ENCODE peak calls at places on chromosomes 7 and 10, in nine cellular contexts. Z is upper lobe of right lung, W is OCI-LY7, H is HCT116, U is pancreas, X is lung, T is IMR-90, S is mammary epithelial cell, Q is A549. J is an unnamed sample.

GRCh38 chr7:44881610-44882009 is 3.7 kb downstream of the PURB start:
- DNase-seq in U (no peak), Z (no peak), X (no peak), S (peak; percentile 43), T (peak; percentile 88), H (no peak), W (no peak), Q (no peak), J (peak; percentile 36)

GRCh38 chr7:87570178-87570577 is 30.5 kb downstream of the ABCB1 start:
- DNase-seq in H (peak; percentile 23), W (no peak), Q (no peak), Z (no peak), S (peak; percentile 64), T (peak; percentile 92), U (no peak), X (no peak), J (peak; percentile 4)

GRCh38 chr10:77297370-77297692 is 340.3 kb downstream of the KCNMA1 start:
- DNase-seq in W (no peak), T (peak; percentile 76), U (no peak), H (no peak), Q (no peak), X (no peak), Z (no peak), S (peak; percentile 48), J (no peak)

GRCh38 chr7:8125680-8126444 is 136.1 kb downstream of the ICA1 start:
- DNase-seq in W (peak; percentile 51), H (no peak), T (no peak), X (no peak), U (no peak), S (peak; percentile 26), Q (no peak), Z (peak; percentile 67), J (no peak)

GRCh38 chr7:123460616-123461015 is 73.8 kb downstream of the IQUB start:
- DNase-seq in X (no peak), W (no peak), T (peak; percentile 16), Q (no peak), H (no peak), S (peak; percentile 71), U (no peak), Z (no peak), J (peak; percentile 94)

GRCh38 chr7:5827755-5828154 is 46.3 kb upstream of the RNF216 start:
- DNase-seq in Q (no peak), Z (no peak), T (no peak), H (peak; percentile 16), X (no peak), U (peak; percentile 18), W (peak; percentile 30), S (no peak), J (no peak)

GRCh38 chr10:88314362-88314761 is 268.8 kb downstream of the RNLS start:
- DNase-seq in U (no peak), H (no peak), S (no peak), Q (no peak), Z (no peak), T (no peak), W (no peak), X (no peak), J (no peak)

GRCh38 chr7:3149961-3150516 is 106.4 kb upstream of the CARD11 start:
- DNase-seq in Z (peak; percentile 53), X (no peak), W (peak; percentile 36), H (no peak), U (no peak), T (no peak), Q (no peak), S (peak; percentile 4), J (no peak)

GRCh38 chr10:31263903-31264302 is 55.1 kb upstream of the ZEB1 start:
- DNase-seq in X (no peak), U (no peak), S (peak; percentile 53), W (no peak), Q (no peak), Z (no peak), T (peak; percentile 48), H (no peak), J (no peak)

GRCh38 chr10:109343293-109343692 is 580.0 kb downstream of the XPNPEP1 start:
- DNase-seq in T (peak; percentile 87), X (no peak), H (no peak), Z (no peak), S (peak; percentile 87), U (no peak), W (no peak), Q (no peak), J (no peak)

GRCh38 chr10:85976267-85976793 is 390.3 kb downstream of the GRID1 start:
- DNase-seq in Z (no peak), S (no peak), T (no peak), H (no peak), U (no peak), Q (no peak), X (no peak), W (no peak), J (no peak)

GRCh38 chr10:99979066-99979685 is 30.6 kb downstream of the DNMBP start:
- DNase-seq in S (no peak), U (no peak), Z (no peak), W (no peak), X (no peak), H (no peak), T (no peak), Q (no peak), J (no peak)
- H3K27ac ChIP-seq in S (peak overlapping the region; percentile 95), U (no peak overlapping the region), Z (no peak overlapping the region), W (no peak overlapping the region), X (no peak overlapping the region), H (peak overlapping the region; percentile 92), T (no peak overlapping the region), Q (no peak overlapping the region), J (no peak overlapping the region)

DNA sequence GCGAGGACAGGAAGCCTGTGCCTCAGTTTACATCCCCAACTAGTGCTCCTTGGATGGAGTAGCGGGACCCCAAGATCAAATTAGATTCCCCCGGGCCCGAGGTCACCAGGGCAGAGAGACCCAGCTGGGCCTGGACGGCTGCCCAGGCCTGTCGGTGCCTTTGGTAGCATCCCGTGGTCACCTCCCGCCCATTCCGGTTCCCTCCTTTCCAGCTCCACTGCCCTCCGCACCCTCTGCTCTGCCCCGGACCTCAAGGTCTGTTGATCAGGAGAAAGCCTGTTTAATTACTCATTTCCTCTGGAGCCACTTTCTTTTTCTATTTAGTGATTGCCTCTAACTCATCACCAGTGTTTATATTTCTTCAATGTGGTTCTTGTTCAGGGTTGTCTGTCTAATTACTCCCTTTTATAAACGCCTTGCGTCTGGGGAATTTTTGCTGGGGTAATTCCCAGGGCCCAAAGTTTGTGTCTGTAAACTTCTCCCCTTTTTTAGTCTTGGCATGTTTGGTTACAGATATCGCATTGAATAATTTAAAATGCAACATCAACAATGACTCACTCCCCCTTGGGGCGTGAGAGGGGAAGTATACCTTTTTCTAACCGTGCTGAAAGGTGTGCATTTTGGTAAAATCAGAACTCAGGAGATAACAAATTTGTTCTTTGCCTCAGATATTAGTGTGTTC is 1.9 kb downstream of the FOXK1 start:
- DNase-seq in T (peak; percentile 87), S (peak; percentile 87), W (peak; percentile 33), Q (no peak), U (peak; percentile 54), X (peak; percentile 57), H (no peak), Z (peak; percentile 77), J (peak; percentile 53)
- TF ChIP-seq CTCF in T (peak; percentile 10), S (no peak), W (peak; percentile 67), Q (peak; percentile 20), U (no peak), X (no peak), H (no peak), Z (peak; percentile 31), J (peak; percentile 22)

GRCh38 chr7:1959305-1959704 is 273.4 kb downstream of the MAD1L1 start:
- DNase-seq in X (no peak), Q (no peak), S (no peak), T (no peak), Z (no peak), H (no peak), W (no peak), U (no peak), J (no peak)

GRCh38 chr7:1964556-1964912 is 268.2 kb downstream of the MAD1L1 start:
- DNase-seq in Z (no peak), S (no peak), Q (no peak), X (no peak), T (no peak), W (no peak), U (no peak), H (no peak), J (no peak)

GRCh38 chr7:1964913-1965578 is 267.7 kb downstream of the MAD1L1 start:
- DNase-seq in H (no peak), Z (peak; percentile 57), Q (no peak), X (no peak), U (no peak), T (no peak), S (no peak), W (no peak), J (no peak)

GRCh38 chr7:1963575-1963974 is 269.2 kb downstream of the MAD1L1 start:
- DNase-seq in Q (no peak), S (no peak), W (no peak), T (no peak), U (no peak), Z (peak; percentile 32), H (no peak), X (no peak), J (no peak)

GRCh38 chr7:1961776-1962276 is 270.9 kb downstream of the MAD1L1 start:
- DNase-seq in X (no peak), Q (no peak), W (no peak), H (peak; percentile 49), S (peak; percentile 90), Z (no peak), U (no peak), T (peak; percentile 96), J (peak; percentile 98)
- H3K27ac ChIP-seq in X (no peak overlapping the region), Q (no peak overlapping the region), W (no peak overlapping the region), H (peak overlapping the region; percentile 28), S (peak overlapping the region; percentile 76), Z (no peak overlapping the region), U (no peak overlapping the region), T (no peak overlapping the region), J (peak overlapping the region; percentile 87)

DNA sequence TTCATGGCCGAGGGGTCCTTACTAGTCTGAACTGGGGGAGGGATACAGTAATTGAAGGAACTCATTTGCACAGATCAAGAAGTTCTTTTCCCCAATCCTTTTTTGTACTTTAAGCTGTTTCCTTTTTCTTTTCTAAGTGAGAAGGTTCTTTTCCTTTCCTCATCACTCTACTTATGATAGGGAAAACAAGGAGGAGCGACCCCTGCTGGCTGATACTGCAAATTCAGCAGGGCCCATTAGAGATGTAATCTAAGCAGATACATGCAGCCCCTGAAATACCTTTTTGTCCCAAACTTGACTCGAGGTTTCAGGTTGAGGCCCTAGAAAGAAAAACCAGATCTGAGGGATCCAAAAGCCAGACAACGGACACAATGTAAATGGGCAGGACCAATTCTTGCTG is 305.5 kb downstream of the DNAJB9 start:
- DNase-seq in U (no peak), Z (no peak), T (peak; percentile 8), S (peak; percentile 0), W (peak; percentile 8), Q (no peak), H (peak; percentile 15), X (no peak), J (peak; percentile 57)
- TF ChIP-seq CTCF in U (no peak), Z (no peak), T (peak; percentile 12), S (peak; percentile 19), W (peak; percentile 71), Q (peak; percentile 13), H (no peak), X (no peak), J (peak; percentile 41)

DNA sequence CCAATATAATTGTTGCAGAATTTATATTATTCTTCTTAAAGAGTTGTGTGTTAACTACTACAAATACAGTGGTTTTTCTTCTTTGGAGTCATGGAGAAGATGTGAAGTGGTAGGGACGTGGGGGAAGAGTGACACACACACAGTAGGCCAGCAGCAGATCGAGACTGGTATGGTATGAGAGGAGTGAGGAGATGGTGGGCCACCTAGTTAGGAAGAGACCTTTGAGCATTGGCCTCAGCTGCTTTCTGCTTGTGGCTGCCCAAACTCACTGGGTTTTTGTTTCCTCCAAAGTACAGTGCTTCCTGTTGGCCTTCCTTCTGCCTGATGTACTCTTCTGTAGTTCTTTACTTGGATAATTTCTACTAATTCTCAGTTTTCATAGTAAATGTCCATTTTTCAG is 14.6 kb downstream of the VCL start:
- DNase-seq in H (no peak), U (no peak), Z (no peak), S (no peak), W (peak; percentile 51), T (no peak), X (no peak), Q (no peak), J (no peak)
- H3K27ac ChIP-seq in H (no peak overlapping the region), U (no peak overlapping the region), Z (no peak overlapping the region), S (no peak overlapping the region), W (peak overlapping the region; percentile 95), T (peak overlapping the region; percentile 96), X (peak overlapping the region; percentile 45), Q (peak overlapping the region; percentile 43), J (peak overlapping the region; percentile 25)